ENCODE peak calls at places on chromosomes 4 and X, in five cellular contexts. D is substantia nigra; J is stimulated activated CD4-positive, alpha-beta T cell treated with anti-CD3 and anti-CD28 coated beads, Interleukin-1b, Interleukin-23, amount 100 ng/mL, for 1 hour; R is NCI-H1417; Z is M059J. B is an unnamed sample.
A peak's percentile ranks its signal among the peaks of the same experiment; 100 is the strongest.

GRCh38 chrX:8939344-8939743 is 94.6 kb downstream of the FAM9B start:
- DNase-seq in D (no peak), J (no peak), R (peak; percentile 57), Z (no peak), B (no peak)

GRCh38 chr4:35802644-35803043 is 441.7 kb downstream of the ARAP2 start:
- DNase-seq in D (no peak), J (no peak), R (no peak), Z (no peak), B (no peak)

GRCh38 chrX:10615931-10616780 is 4.2 kb downstream of the MID1 start:
- DNase-seq in D (peak; percentile 17), J (no peak), R (peak; percentile 81), Z (peak; percentile 79), B (peak; percentile 71)

GRCh38 chrX:69024931-69025330 is 140.3 kb downstream of the PJA1 start:
- DNase-seq in D (no peak), J (no peak), R (no peak), Z (peak; percentile 35), B (peak; percentile 63)

GRCh38 chrX:97683256-97683655 is 799.5 kb downstream of the RPA4 start:
- DNase-seq in D (no peak), J (no peak), R (no peak), Z (no peak), B (no peak)

GRCh38 chr4:3529363-3529762 is 2.9 kb downstream of the LRPAP1 start:
- DNase-seq in D (no peak), J (no peak), R (no peak), Z (no peak), B (no peak)

GRCh38 chr4:48780867-48781219 is 764 bp upstream of the FRYL start:
- DNase-seq in D (peak; percentile 50), J (peak; percentile 16), R (no peak), Z (peak; percentile 57), B (peak; percentile 57)

GRCh38 chr4:23889814-23890269 is at the start of gene PPARGC1A:
- DNase-seq in D (peak; percentile 14), J (no peak), R (peak; percentile 90), Z (peak; percentile 75), B (peak; percentile 32)

GRCh38 chr4:129929052-129929451 is 833.1 kb downstream of the C4orf33 start:
- DNase-seq in D (no peak), J (no peak), R (peak; percentile 47), Z (no peak), B (peak; percentile 57)

GRCh38 chr4:133320576-133321170 is 171.6 kb downstream of the PCDH10 start:
- DNase-seq in D (peak; percentile 2), J (no peak), R (peak; percentile 70), Z (peak; percentile 37), B (peak; percentile 50)

GRCh38 chr4:25129926-25130325 is 30.3 kb downstream of the SEPSECS start:
- DNase-seq in D (no peak), J (no peak), R (no peak), Z (no peak), B (no peak)

GRCh38 chrX:153794897-153795816 is 689 bp downstream of the SSR4 start:
- DNase-seq in D (no peak), J (no peak), R (no peak), Z (no peak), B (peak; percentile 42)

GRCh38 chr4:48047421-48047844 is 30.9 kb downstream of the NIPAL1 start:
- DNase-seq in D (no peak), J (peak; percentile 21), R (no peak), Z (peak; percentile 46), B (no peak)

GRCh38 chrX:105315301-105315700 is 94.8 kb upstream of the TEX13A start:
- DNase-seq in D (no peak), J (no peak), R (no peak), Z (no peak), B (peak; percentile 12)

GRCh38 chr4:176889776-176890175 is 97.1 kb upstream of the VEGFC start:
- DNase-seq in D (no peak), J (no peak), R (no peak), Z (no peak), B (no peak)

GRCh38 chr4:30722092-30722915 is 2.1 kb downstream of the PCDH7 start:
- DNase-seq in D (no peak), J (no peak), R (no peak), Z (no peak), B (no peak)

GRCh38 chr4:81052119-81053068 is 21.9 kb downstream of the BMP3 start:
- DNase-seq in D (peak; percentile 46), J (no peak), R (peak; percentile 88), Z (peak; percentile 46), B (peak; percentile 61)

GRCh38 chr4:37685211-37685725 is 908 bp downstream of the RELL1 start:
- DNase-seq in D (no peak), J (no peak), R (peak; percentile 76), Z (peak; percentile 60), B (peak; percentile 50)

GRCh38 chr4:10063544-10064300 is 42.4 kb upstream of the SLC2A9 start:
- DNase-seq in D (peak; percentile 68), J (no peak), R (peak; percentile 40), Z (peak; percentile 59), B (peak; percentile 41)

GRCh38 chrX:113906168-113906567 is 677.7 kb upstream of the HTR2C start:
- DNase-seq in D (no peak), J (no peak), R (no peak), Z (peak; percentile 24), B (no peak)

GRCh38 chr4:102598102-102598758 is 97.1 kb downstream of the NFKB1 start:
- DNase-seq in D (no peak), J (no peak), R (no peak), Z (no peak), B (no peak)

GRCh38 chr4:101938836-101939235 is 148.3 kb downstream of the BANK1 start:
- DNase-seq in D (no peak), J (no peak), R (no peak), Z (peak; percentile 1), B (no peak)

GRCh38 chr4:143399113-143399949 is 62.7 kb downstream of the GAB1 start:
- DNase-seq in D (no peak), J (no peak), R (peak; percentile 68), Z (peak; percentile 38), B (peak; percentile 68)

GRCh38 chrX:19616959-19617358 is 101.7 kb upstream of the MAP3K15 start:
- DNase-seq in D (no peak), J (no peak), R (no peak), Z (peak; percentile 27), B (no peak)

GRCh38 chrX:139078761-139079160 is 367.2 kb upstream of the FGF13 start:
- DNase-seq in D (no peak), J (no peak), R (no peak), Z (no peak), B (no peak)

GRCh38 chr4:67087897-67088296 is 457.4 kb downstream of the CENPC start:
- DNase-seq in D (no peak), J (no peak), R (peak; percentile 51), Z (peak; percentile 3), B (peak; percentile 43)

GRCh38 chr4:173270312-173271027 is 63.7 kb downstream of the HMGB2 start:
- DNase-seq in D (no peak), J (no peak), R (no peak), Z (peak; percentile 13), B (no peak)

B was measured in ELR.